ENCODE peak calls at places on chromosomes 16 and 17, in nine cellular contexts. One of them, this sample, is unnamed.

GRCh38 chr17:82031885-82032627 is 578 bp downstream of the RAC3 start:
- DNase-seq in Caco-2: peak
- DNase-seq in retina: no peak
- DNase-seq in ecto neural progenitor cell: peak
- DNase-seq in activated T-helper 1 cell treated with anti-CD3 and anti-CD28 coated beads, Interleukin-2, amount 50 U/mL, for 16 hours: peak
- DNase-seq in epithelial cell of prostate: no peak
- DNase-seq in HT-29: peak
- DNase-seq in adrenal gland: no peak
- DNase-seq in DMS153: peak
- DNase-seq in this sample: peak

GRCh38 chr17:79356839-79357447 is 253.9 kb downstream of the RBFOX3 start:
- DNase-seq in activated T-helper 1 cell treated with anti-CD3 and anti-CD28 coated beads, Interleukin-2, amount 50 U/mL, for 16 hours: no peak
- DNase-seq in DMS153: no peak
- DNase-seq in epithelial cell of prostate: no peak
- DNase-seq in retina: no peak
- DNase-seq in ecto neural progenitor cell: no peak
- DNase-seq in HT-29: no peak
- DNase-seq in adrenal gland: no peak
- DNase-seq in Caco-2: no peak
- DNase-seq in this sample: no peak

GRCh38 chr16:72270531-72270930 is 98.6 kb upstream of the PMFBP1 start:
- DNase-seq in ecto neural progenitor cell: no peak
- DNase-seq in DMS153: peak
- DNase-seq in retina: no peak
- DNase-seq in activated T-helper 1 cell treated with anti-CD3 and anti-CD28 coated beads, Interleukin-2, amount 50 U/mL, for 16 hours: no peak
- DNase-seq in Caco-2: peak
- DNase-seq in epithelial cell of prostate: no peak
- DNase-seq in adrenal gland: no peak
- DNase-seq in HT-29: no peak
- DNase-seq in this sample: peak

GRCh38 chr17:57940217-57940616 is 15.0 kb downstream of the CUEDC1 start:
- DNase-seq in activated T-helper 1 cell treated with anti-CD3 and anti-CD28 coated beads, Interleukin-2, amount 50 U/mL, for 16 hours: no peak
- DNase-seq in Caco-2: no peak
- DNase-seq in DMS153: peak
- DNase-seq in epithelial cell of prostate: no peak
- DNase-seq in ecto neural progenitor cell: no peak
- DNase-seq in retina: no peak
- DNase-seq in HT-29: peak
- DNase-seq in adrenal gland: peak
- DNase-seq in this sample: no peak

GRCh38 chr16:81676571-81677374 is 102.3 kb upstream of the PLCG2 start:
- DNase-seq in DMS153: no peak
- DNase-seq in retina: no peak
- DNase-seq in epithelial cell of prostate: no peak
- DNase-seq in HT-29: no peak
- DNase-seq in ecto neural progenitor cell: no peak
- DNase-seq in Caco-2: no peak
- DNase-seq in activated T-helper 1 cell treated with anti-CD3 and anti-CD28 coated beads, Interleukin-2, amount 50 U/mL, for 16 hours: no peak
- DNase-seq in adrenal gland: no peak
- DNase-seq in this sample: no peak

GRCh38 chr17:41998497-41998896 is 18.7 kb downstream of the DNAJC7 start:
- DNase-seq in adrenal gland: no peak
- DNase-seq in retina: no peak
- DNase-seq in activated T-helper 1 cell treated with anti-CD3 and anti-CD28 coated beads, Interleukin-2, amount 50 U/mL, for 16 hours: no peak
- DNase-seq in epithelial cell of prostate: no peak
- DNase-seq in Caco-2: no peak
- DNase-seq in DMS153: no peak
- DNase-seq in ecto neural progenitor cell: no peak
- DNase-seq in HT-29: no peak
- DNase-seq in this sample: no peak

GRCh38 chr17:70552982-70553334 is 383.6 kb downstream of the KCNJ2 start:
- DNase-seq in DMS153: no peak
- DNase-seq in ecto neural progenitor cell: no peak
- DNase-seq in HT-29: no peak
- DNase-seq in epithelial cell of prostate: no peak
- DNase-seq in activated T-helper 1 cell treated with anti-CD3 and anti-CD28 coated beads, Interleukin-2, amount 50 U/mL, for 16 hours: no peak
- DNase-seq in retina: no peak
- DNase-seq in adrenal gland: no peak
- DNase-seq in Caco-2: no peak
- DNase-seq in this sample: no peak

GRCh38 chr17:67390646-67391480 is 13.8 kb downstream of the PITPNC1 start:
- DNase-seq in DMS153: peak
- DNase-seq in ecto neural progenitor cell: no peak
- DNase-seq in HT-29: peak
- DNase-seq in epithelial cell of prostate: peak
- DNase-seq in retina: no peak
- DNase-seq in adrenal gland: peak
- DNase-seq in activated T-helper 1 cell treated with anti-CD3 and anti-CD28 coated beads, Interleukin-2, amount 50 U/mL, for 16 hours: peak
- DNase-seq in Caco-2: no peak
- DNase-seq in this sample: peak

GRCh38 chr16:67406111-67406593 is 10.1 kb downstream of the ZDHHC1 start:
- DNase-seq in Caco-2: no peak
- DNase-seq in adrenal gland: no peak
- DNase-seq in DMS153: no peak
- DNase-seq in activated T-helper 1 cell treated with anti-CD3 and anti-CD28 coated beads, Interleukin-2, amount 50 U/mL, for 16 hours: no peak
- DNase-seq in retina: no peak
- DNase-seq in epithelial cell of prostate: no peak
- DNase-seq in HT-29: no peak
- DNase-seq in ecto neural progenitor cell: peak
- DNase-seq in this sample: no peak

GRCh38 chr16:4283939-4284338 is 11.1 kb upstream of the TFAP4 start:
- DNase-seq in DMS153: no peak
- DNase-seq in activated T-helper 1 cell treated with anti-CD3 and anti-CD28 coated beads, Interleukin-2, amount 50 U/mL, for 16 hours: no peak
- DNase-seq in HT-29: no peak
- DNase-seq in Caco-2: no peak
- DNase-seq in ecto neural progenitor cell: no peak
- DNase-seq in retina: no peak
- DNase-seq in adrenal gland: no peak
- DNase-seq in epithelial cell of prostate: no peak
- DNase-seq in this sample: no peak

GRCh38 chr17:49361129-49361901 is 735 bp downstream of the ZNF652 start:
- DNase-seq in retina: peak
- DNase-seq in adrenal gland: peak
- DNase-seq in activated T-helper 1 cell treated with anti-CD3 and anti-CD28 coated beads, Interleukin-2, amount 50 U/mL, for 16 hours: peak
- DNase-seq in HT-29: peak
- DNase-seq in Caco-2: peak
- DNase-seq in epithelial cell of prostate: no peak
- DNase-seq in ecto neural progenitor cell: peak
- DNase-seq in DMS153: peak
- DNase-seq in this sample: peak

GRCh38 chr16:2511996-2512919 is 1.5 kb upstream of the ATP6V0C start:
- DNase-seq in ecto neural progenitor cell: no peak
- DNase-seq in epithelial cell of prostate: no peak
- DNase-seq in activated T-helper 1 cell treated with anti-CD3 and anti-CD28 coated beads, Interleukin-2, amount 50 U/mL, for 16 hours: no peak
- DNase-seq in Caco-2: no peak
- DNase-seq in DMS153: no peak
- DNase-seq in retina: no peak
- DNase-seq in adrenal gland: no peak
- DNase-seq in HT-29: no peak
- DNase-seq in this sample: no peak

GRCh38 chr16:75385507-75386152 is 47.7 kb downstream of the CFDP1 start:
- DNase-seq in Caco-2: no peak
- DNase-seq in epithelial cell of prostate: no peak
- DNase-seq in ecto neural progenitor cell: no peak
- DNase-seq in activated T-helper 1 cell treated with anti-CD3 and anti-CD28 coated beads, Interleukin-2, amount 50 U/mL, for 16 hours: no peak
- DNase-seq in adrenal gland: no peak
- DNase-seq in retina: no peak
- DNase-seq in HT-29: peak
- DNase-seq in DMS153: peak
- DNase-seq in this sample: peak

GRCh38 chr16:9065077-9065476 is 26.4 kb upstream of the HAPSTR1 start:
- DNase-seq in activated T-helper 1 cell treated with anti-CD3 and anti-CD28 coated beads, Interleukin-2, amount 50 U/mL, for 16 hours: no peak
- DNase-seq in DMS153: no peak
- DNase-seq in ecto neural progenitor cell: no peak
- DNase-seq in HT-29: no peak
- DNase-seq in retina: no peak
- DNase-seq in epithelial cell of prostate: no peak
- DNase-seq in Caco-2: no peak
- DNase-seq in adrenal gland: no peak
- DNase-seq in this sample: no peak

GRCh38 chr17:42414782-42415409 is 8.2 kb downstream of the CAVIN1 start:
- DNase-seq in Caco-2: no peak
- DNase-seq in retina: no peak
- DNase-seq in ecto neural progenitor cell: no peak
- DNase-seq in adrenal gland: no peak
- DNase-seq in activated T-helper 1 cell treated with anti-CD3 and anti-CD28 coated beads, Interleukin-2, amount 50 U/mL, for 16 hours: peak
- DNase-seq in epithelial cell of prostate: no peak
- DNase-seq in HT-29: no peak
- DNase-seq in DMS153: no peak
- DNase-seq in this sample: no peak

GRCh38 chr17:3385869-3386816 is at the start of gene OR3A2:
- DNase-seq in activated T-helper 1 cell treated with anti-CD3 and anti-CD28 coated beads, Interleukin-2, amount 50 U/mL, for 16 hours: no peak
- DNase-seq in adrenal gland: no peak
- DNase-seq in epithelial cell of prostate: no peak
- DNase-seq in DMS153: no peak
- DNase-seq in ecto neural progenitor cell: no peak
- DNase-seq in Caco-2: no peak
- DNase-seq in retina: peak
- DNase-seq in HT-29: no peak
- DNase-seq in this sample: no peak

GRCh38 chr17:75764711-75765421 is at the start of gene GALK1:
- DNase-seq in activated T-helper 1 cell treated with anti-CD3 and anti-CD28 coated beads, Interleukin-2, amount 50 U/mL, for 16 hours: peak
- DNase-seq in DMS153: peak
- DNase-seq in adrenal gland: peak
- DNase-seq in epithelial cell of prostate: no peak
- DNase-seq in retina: peak
- DNase-seq in Caco-2: peak
- DNase-seq in HT-29: peak
- DNase-seq in ecto neural progenitor cell: peak
- DNase-seq in this sample: peak

GRCh38 chr16:12358898-12359297 is 382.4 kb downstream of the SNX29 start:
- DNase-seq in adrenal gland: no peak
- DNase-seq in epithelial cell of prostate: peak
- DNase-seq in HT-29: no peak
- DNase-seq in DMS153: no peak
- DNase-seq in Caco-2: no peak
- DNase-seq in retina: no peak
- DNase-seq in ecto neural progenitor cell: no peak
- DNase-seq in activated T-helper 1 cell treated with anti-CD3 and anti-CD28 coated beads, Interleukin-2, amount 50 U/mL, for 16 hours: no peak
- DNase-seq in this sample: no peak

GRCh38 chr16:81723098-81723723 is 55.9 kb upstream of the PLCG2 start:
- DNase-seq in epithelial cell of prostate: no peak
- DNase-seq in retina: peak
- DNase-seq in Caco-2: peak
- DNase-seq in HT-29: peak
- DNase-seq in DMS153: peak
- DNase-seq in activated T-helper 1 cell treated with anti-CD3 and anti-CD28 coated beads, Interleukin-2, amount 50 U/mL, for 16 hours: no peak
- DNase-seq in ecto neural progenitor cell: no peak
- DNase-seq in adrenal gland: peak
- DNase-seq in this sample: peak

GRCh38 chr17:19978803-19979202 is 1.2 kb upstream of the AKAP10 start:
- DNase-seq in ecto neural progenitor cell: no peak
- DNase-seq in DMS153: no peak
- DNase-seq in HT-29: no peak
- DNase-seq in activated T-helper 1 cell treated with anti-CD3 and anti-CD28 coated beads, Interleukin-2, amount 50 U/mL, for 16 hours: no peak
- DNase-seq in adrenal gland: no peak
- DNase-seq in epithelial cell of prostate: no peak
- DNase-seq in Caco-2: no peak
- DNase-seq in retina: no peak
- DNase-seq in this sample: no peak

GRCh38 chr17:40015005-40015997 is at the start of gene CSF3:
- DNase-seq in Caco-2: no peak
- DNase-seq in adrenal gland: peak
- DNase-seq in HT-29: no peak
- DNase-seq in epithelial cell of prostate: no peak
- DNase-seq in retina: no peak
- DNase-seq in activated T-helper 1 cell treated with anti-CD3 and anti-CD28 coated beads, Interleukin-2, amount 50 U/mL, for 16 hours: no peak
- DNase-seq in DMS153: peak
- DNase-seq in ecto neural progenitor cell: no peak
- DNase-seq in this sample: peak

GRCh38 chr16:8905168-8905762 is 23.1 kb downstream of the LITAFD start:
- DNase-seq in Caco-2: no peak
- DNase-seq in ecto neural progenitor cell: no peak
- DNase-seq in DMS153: no peak
- DNase-seq in activated T-helper 1 cell treated with anti-CD3 and anti-CD28 coated beads, Interleukin-2, amount 50 U/mL, for 16 hours: no peak
- DNase-seq in retina: no peak
- DNase-seq in adrenal gland: no peak
- DNase-seq in epithelial cell of prostate: no peak
- DNase-seq in HT-29: peak
- DNase-seq in this sample: peak

GRCh38 chr17:57523926-57524634 is 221.0 kb downstream of the CCDC182 start:
- DNase-seq in activated T-helper 1 cell treated with anti-CD3 and anti-CD28 coated beads, Interleukin-2, amount 50 U/mL, for 16 hours: no peak
- DNase-seq in Caco-2: no peak
- DNase-seq in DMS153: peak
- DNase-seq in ecto neural progenitor cell: no peak
- DNase-seq in HT-29: peak
- DNase-seq in epithelial cell of prostate: peak
- DNase-seq in retina: no peak
- DNase-seq in adrenal gland: peak
- DNase-seq in this sample: no peak

GRCh38 chr17:17077101-17077500 is 34.8 kb downstream of the MPRIP start:
- DNase-seq in epithelial cell of prostate: no peak
- DNase-seq in activated T-helper 1 cell treated with anti-CD3 and anti-CD28 coated beads, Interleukin-2, amount 50 U/mL, for 16 hours: no peak
- DNase-seq in adrenal gland: no peak
- DNase-seq in ecto neural progenitor cell: no peak
- DNase-seq in HT-29: no peak
- DNase-seq in Caco-2: no peak
- DNase-seq in retina: no peak
- DNase-seq in DMS153: no peak
- DNase-seq in this sample: no peak

GRCh38 chr17:301681-302299 is 50.8 kb downstream of the RPH3AL start:
- DNase-seq in DMS153: no peak
- DNase-seq in epithelial cell of prostate: no peak
- DNase-seq in HT-29: no peak
- DNase-seq in retina: peak
- DNase-seq in Caco-2: no peak
- DNase-seq in activated T-helper 1 cell treated with anti-CD3 and anti-CD28 coated beads, Interleukin-2, amount 50 U/mL, for 16 hours: no peak
- DNase-seq in ecto neural progenitor cell: no peak
- DNase-seq in adrenal gland: no peak
- DNase-seq in this sample: no peak

GRCh38 chr16:46648656-46649055 is 27.5 kb upstream of the SHCBP1 start:
- DNase-seq in Caco-2: no peak
- DNase-seq in adrenal gland: no peak
- DNase-seq in HT-29: no peak
- DNase-seq in epithelial cell of prostate: no peak
- DNase-seq in ecto neural progenitor cell: no peak
- DNase-seq in activated T-helper 1 cell treated with anti-CD3 and anti-CD28 coated beads, Interleukin-2, amount 50 U/mL, for 16 hours: no peak
- DNase-seq in DMS153: no peak
- DNase-seq in retina: no peak
- DNase-seq in this sample: no peak

GRCh38 chr17:13957636-13958035 is 111.7 kb upstream of the COX10 start:
- DNase-seq in retina: no peak
- DNase-seq in activated T-helper 1 cell treated with anti-CD3 and anti-CD28 coated beads, Interleukin-2, amount 50 U/mL, for 16 hours: no peak
- DNase-seq in ecto neural progenitor cell: no peak
- DNase-seq in Caco-2: no peak
- DNase-seq in HT-29: no peak
- DNase-seq in DMS153: no peak
- DNase-seq in epithelial cell of prostate: no peak
- DNase-seq in adrenal gland: peak
- DNase-seq in this sample: no peak

GRCh38 chr17:32385121-32385520 is 35.2 kb downstream of the ZNF207 start:
- DNase-seq in DMS153: no peak
- DNase-seq in HT-29: no peak
- DNase-seq in retina: no peak
- DNase-seq in epithelial cell of prostate: no peak
- DNase-seq in activated T-helper 1 cell treated with anti-CD3 and anti-CD28 coated beads, Interleukin-2, amount 50 U/mL, for 16 hours: no peak
- DNase-seq in Caco-2: no peak
- DNase-seq in adrenal gland: no peak
- DNase-seq in ecto neural progenitor cell: no peak
- DNase-seq in this sample: no peak

GRCh38 chr17:38748329-38749221 is at the start of gene PCGF2:
- DNase-seq in ecto neural progenitor cell: peak
- DNase-seq in epithelial cell of prostate: no peak
- DNase-seq in activated T-helper 1 cell treated with anti-CD3 and anti-CD28 coated beads, Interleukin-2, amount 50 U/mL, for 16 hours: no peak
- DNase-seq in HT-29: peak
- DNase-seq in adrenal gland: peak
- DNase-seq in DMS153: peak
- DNase-seq in retina: peak
- DNase-seq in Caco-2: peak
- DNase-seq in this sample: peak

GRCh38 chr16:67518676-67519075 is 10.0 kb upstream of the RIPOR1 start:
- DNase-seq in activated T-helper 1 cell treated with anti-CD3 and anti-CD28 coated beads, Interleukin-2, amount 50 U/mL, for 16 hours: no peak
- DNase-seq in DMS153: no peak
- DNase-seq in HT-29: no peak
- DNase-seq in ecto neural progenitor cell: no peak
- DNase-seq in adrenal gland: no peak
- DNase-seq in Caco-2: no peak
- DNase-seq in epithelial cell of prostate: no peak
- DNase-seq in retina: no peak
- DNase-seq in this sample: no peak

GRCh38 chr17:42694524-42694923 is 12.2 kb downstream of the CNTNAP1 start:
- DNase-seq in Caco-2: no peak
- DNase-seq in HT-29: no peak
- DNase-seq in retina: no peak
- DNase-seq in activated T-helper 1 cell treated with anti-CD3 and anti-CD28 coated beads, Interleukin-2, amount 50 U/mL, for 16 hours: no peak
- DNase-seq in ecto neural progenitor cell: no peak
- DNase-seq in adrenal gland: no peak
- DNase-seq in epithelial cell of prostate: no peak
- DNase-seq in DMS153: no peak
- DNase-seq in this sample: no peak

This sample was measured in hepatocyte.